ENCODE peak calls at places on chromosomes 6 and 20, in four cellular contexts. T is upper lobe of right lung, Y is SJSA1, Q is Peyer's patch. B is an unnamed sample. For H3K36me3, H3K4me1 and H3K9me3, the result is how much of the 10 kb centered on the place peaks cover.

GRCh38 chr6:158757753-158758090 is 61.4 kb downstream of the EZR start:
- DNase-seq in T (no peak), Y (no peak), Q (no peak), B (no peak)

GRCh38 chr20:37567671-37568588 is 40.3 kb upstream of the BLCAP start:
- DNase-seq in T (no peak), Y (peak), Q (no peak), B (no peak)

GRCh38 chr20:37298190-37298939 is 8.9 kb downstream of the MANBAL start:
- DNase-seq in T (no peak), Y (no peak), Q (no peak), B (no peak)

GRCh38 chr6:158218467-158218866 is 50.3 kb downstream of the GTF2H5 start:
- DNase-seq in T (no peak), Y (no peak), Q (no peak), B (no peak)

GRCh38 chr20:6530254-6530653 is 237.2 kb upstream of the BMP2 start:
- DNase-seq in T (no peak), Y (no peak), Q (no peak), B (no peak)

GRCh38 chr6:134584809-134585528 is 267.1 kb upstream of the SGK1 start:
- DNase-seq in T (no peak), Y (no peak), Q (no peak), B (no peak)

GRCh38 chr20:57197352-57198198 is 68.9 kb downstream of the BMP7 start:
- DNase-seq in T (no peak), Y (no peak), Q (no peak), B (no peak)

GRCh38 chr6:44226368-44227137 is 3.2 kb downstream of the SLC29A1 start:
- DNase-seq in T (no peak), Y (no peak), Q (no peak), B (no peak)

GRCh38 chr6:119036076-119036475 is 42.4 kb downstream of the FAM184A start:
- DNase-seq in T (no peak), Y (no peak), Q (no peak), B (no peak)

GRCh38 chr6:152391179-152391880 is 245.8 kb downstream of the SYNE1 start:
- DNase-seq in T (no peak), Y (no peak), Q (no peak), B (no peak)

GRCh38 chr6:43509142-43509983 is 783 bp downstream of the LRRC73 start:
- DNase-seq in T (no peak), Y (no peak), Q (no peak), B (no peak)

GRCh38 chr20:56202493-56203077 is 45.9 kb upstream of the MC3R start:
- DNase-seq in T (no peak), Y (no peak), Q (no peak), B (no peak)

GRCh38 chr20:63060057-63060991 is 53.6 kb upstream of the BHLHE23 start:
- DNase-seq in T (peak), Y (peak), Q (no peak), B (no peak)

GRCh38 chr20:35828434-35828833 is 56.6 kb downstream of the PHF20 start:
- DNase-seq in T (no peak), Y (no peak), Q (no peak), B (no peak)

GRCh38 chr20:63064745-63065711 is 58.3 kb upstream of the BHLHE23 start:
- DNase-seq in T (peak), Y (peak), Q (no peak), B (no peak)

GRCh38 chr6:154605207-154605877 is 94.9 kb upstream of the CNKSR3 start:
- DNase-seq in T (no peak), Y (peak), Q (no peak), B (no peak)

GRCh38 chr6:30844118-30844535 is 40.2 kb upstream of the DDR1 start:
- DNase-seq in T (no peak), Y (peak), Q (no peak), B (no peak)

GRCh38 chr6:64782877-64783276 is 924.1 kb downstream of the EYS start:
- DNase-seq in T (no peak), Y (no peak), Q (no peak), B (no peak)

DNA sequence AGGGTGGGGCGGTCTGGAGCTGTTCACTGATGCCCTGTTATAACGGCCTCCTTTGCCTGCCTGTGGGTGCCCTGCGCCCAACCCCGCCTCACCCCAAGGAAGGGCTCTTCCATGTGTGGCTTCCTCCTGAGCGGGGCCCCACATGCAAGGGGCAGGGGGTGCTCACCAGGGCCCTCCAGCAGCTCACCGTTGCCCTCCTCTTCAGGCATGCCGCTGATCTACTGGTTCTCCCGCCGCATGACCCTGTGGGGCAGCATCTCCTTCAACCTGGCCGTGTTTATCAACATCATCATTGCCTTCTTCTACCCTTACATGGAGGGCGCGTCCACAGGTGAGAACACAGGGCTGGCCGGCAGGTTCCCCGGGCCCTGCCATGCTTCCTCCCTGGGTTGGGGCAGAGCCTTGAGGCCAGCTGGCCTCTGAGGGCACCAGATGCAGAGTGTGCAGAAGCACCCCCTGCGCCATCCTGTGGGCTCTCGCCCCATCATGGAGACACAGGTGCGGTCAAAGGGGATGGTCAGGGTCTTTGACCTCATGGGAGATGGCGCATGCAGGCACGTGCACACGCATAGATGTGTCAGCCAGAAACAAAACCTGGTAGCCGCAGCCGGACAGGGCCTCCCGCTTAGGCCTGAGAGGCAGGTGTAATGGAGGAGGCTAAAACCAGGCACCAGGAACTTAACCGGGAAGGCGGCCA is 22.9 kb downstream of the UQCC2 start:
- DNase-seq in T (no peak), Y (no peak), Q (no peak), B (no peak)
- H3K36me3 ChIP-seq in T (half or more), Y (half or more), Q (under half), B (half or more)

GRCh38 chr6:52566853-52567279 is 10.0 kb downstream of the TRAM2 start:
- DNase-seq in T (no peak), Y (no peak), Q (no peak), B (no peak)
- H3K4me1 ChIP-seq in T (under half), Y (under half), Q (under half), B (under half)

DNA sequence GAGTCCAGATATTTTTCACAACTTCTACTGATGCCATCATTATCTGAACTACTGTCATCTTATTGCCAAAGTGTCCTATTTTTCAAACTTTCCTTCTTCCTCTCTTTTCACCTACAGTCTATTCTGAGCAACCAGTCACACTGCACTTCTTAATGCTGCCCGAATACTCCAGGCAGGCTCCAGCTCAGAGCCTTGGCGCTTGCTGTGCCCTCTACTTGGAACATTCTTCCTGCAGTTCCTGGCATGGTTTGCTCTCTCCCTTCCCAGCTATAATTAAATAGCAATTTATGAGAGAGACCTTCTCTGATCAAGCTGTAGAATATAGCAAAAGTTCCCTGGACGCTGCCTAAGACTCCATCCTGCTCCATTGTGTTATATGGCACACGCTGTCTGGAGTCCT is 831.6 kb downstream of the QKI start:
- DNase-seq in T (no peak), Y (no peak), Q (no peak), B (no peak)
- H3K9me3 ChIP-seq in T (under half), Y (under half), Q (under half), B (under half)

GRCh38 chr20:4870906-4871305 is 130.4 kb downstream of the SLC23A2 start:
- DNase-seq in T (no peak), Y (no peak), Q (no peak), B (no peak)

GRCh38 chr20:4871486-4871885 is 129.8 kb downstream of the SLC23A2 start:
- DNase-seq in T (no peak), Y (no peak), Q (no peak), B (no peak)

GRCh38 chr20:4866429-4866828 is 134.9 kb downstream of the SLC23A2 start:
- DNase-seq in T (no peak), Y (no peak), Q (no peak), B (no peak)

GRCh38 chr20:4867036-4867435 is 134.3 kb downstream of the SLC23A2 start:
- DNase-seq in T (no peak), Y (no peak), Q (no peak), B (no peak)

GRCh38 chr20:4869290-4870193 is 131.8 kb downstream of the SLC23A2 start:
- DNase-seq in T (no peak), Y (no peak), Q (no peak), B (no peak)
- H3K36me3 ChIP-seq in T (under half), Y (under half), Q (under half), B (under half)

GRCh38 chr20:59831901-59832240 is 101.6 kb downstream of the SYCP2 start:
- DNase-seq in T (no peak), Y (no peak), Q (no peak), B (no peak)
- H3K4me1 ChIP-seq in T (under half), Y (under half), Q (under half), B (under half)